ENCODE peak calls at places on chromosomes 7 and 10, in ten cellular contexts. Z, F, L, J, E, B, W, V, N and A are unnamed samples.

GRCh38 chr10:104391150-104391968 is 37.7 kb downstream of the CFAP58 start:
- DNase-seq in Z (no peak), F (no peak), L (no peak), J (no peak), E (no peak), B (no peak), W (no peak), V (no peak), N (no peak), A (peak)

GRCh38 chr7:1364906-1365570 is 94.2 kb downstream of the MICALL2 start:
- DNase-seq in Z (no peak), F (no peak), L (no peak), J (no peak), E (no peak), B (no peak), W (peak), V (no peak), N (no peak), A (no peak)

GRCh38 chr10:34956756-34957155 is 133.4 kb downstream of the CUL2 start:
- DNase-seq in Z (no peak), F (no peak), L (no peak), J (no peak), E (no peak), B (no peak), W (no peak), V (no peak), N (no peak), A (no peak)

GRCh38 chr7:17849504-17849903 is 90.8 kb downstream of the SNX13 start:
- DNase-seq in Z (no peak), F (no peak), L (peak), J (no peak), E (no peak), B (no peak), W (no peak), V (no peak), N (no peak), A (no peak)

GRCh38 chr7:144824360-144824759 is 11.5 kb downstream of the TPK1 start:
- DNase-seq in Z (no peak), F (no peak), L (peak), J (no peak), E (no peak), B (no peak), W (no peak), V (no peak), N (no peak), A (no peak)

GRCh38 chr7:100545636-100546128 is 6.7 kb downstream of the AGFG2 start:
- DNase-seq in Z (peak), F (no peak), L (peak), J (peak), E (no peak), B (peak), W (peak), V (no peak), N (no peak), A (peak)

GRCh38 chr10:27658788-27659187 is 86.8 kb downstream of the MKX start:
- DNase-seq in Z (no peak), F (no peak), L (no peak), J (no peak), E (no peak), B (no peak), W (no peak), V (no peak), N (no peak), A (no peak)

GRCh38 chr10:14146501-14146900 is 184.2 kb downstream of the FRMD4A start:
- DNase-seq in Z (no peak), F (no peak), L (no peak), J (no peak), E (no peak), B (no peak), W (no peak), V (no peak), N (no peak), A (no peak)

GRCh38 chr7:4683043-4683883 is 1.2 kb downstream of the FOXK1 start:
- DNase-seq in Z (no peak), F (no peak), L (peak), J (no peak), E (peak), B (no peak), W (peak), V (peak), N (no peak), A (peak)

GRCh38 chr7:5424689-5425506 is 1.3 kb upstream of the TNRC18 start:
- DNase-seq in Z (peak), F (peak), L (peak), J (no peak), E (peak), B (no peak), W (no peak), V (peak), N (no peak), A (peak)

GRCh38 chr10:120607016-120607709 is 150.1 kb downstream of the PLPP4 start:
- DNase-seq in Z (no peak), F (no peak), L (peak), J (no peak), E (no peak), B (no peak), W (no peak), V (no peak), N (no peak), A (no peak)

GRCh38 chr10:43970018-43970698 is 321.5 kb upstream of the ZNF32 start:
- DNase-seq in Z (no peak), F (no peak), L (no peak), J (no peak), E (no peak), B (no peak), W (no peak), V (no peak), N (no peak), A (no peak)

GRCh38 chr7:140591178-140591902 is 49.3 kb downstream of the DENND2A start:
- DNase-seq in Z (no peak), F (no peak), L (no peak), J (no peak), E (no peak), B (no peak), W (no peak), V (no peak), N (no peak), A (no peak)

GRCh38 chr7:77199008-77199966 is at the start of gene FGL2:
- DNase-seq in Z (peak), F (peak), L (peak), J (no peak), E (peak), B (no peak), W (no peak), V (peak), N (no peak), A (no peak)

GRCh38 chr7:129906700-129907099 is 46.1 kb downstream of the UBE2H start:
- DNase-seq in Z (no peak), F (no peak), L (peak), J (no peak), E (no peak), B (no peak), W (no peak), V (no peak), N (no peak), A (peak)

GRCh38 chr7:157787275-157787701 is 450.5 kb downstream of the DNAJB6 start:
- DNase-seq in Z (no peak), F (no peak), L (no peak), J (no peak), E (no peak), B (no peak), W (no peak), V (no peak), N (no peak), A (no peak)

GRCh38 chr10:109902992-109903947 is 20.0 kb downstream of the XPNPEP1 start:
- DNase-seq in Z (peak), F (peak), L (peak), J (no peak), E (no peak), B (no peak), W (no peak), V (no peak), N (no peak), A (no peak)

GRCh38 chr7:130490888-130491771 is 755 bp upstream of the MEST start:
- DNase-seq in Z (peak), F (peak), L (peak), J (peak), E (peak), B (no peak), W (peak), V (peak), N (peak), A (no peak)

GRCh38 chr10:23196201-23196600 is 4.1 kb downstream of the PTF1A start:
- DNase-seq in Z (peak), F (no peak), L (no peak), J (no peak), E (no peak), B (no peak), W (no peak), V (no peak), N (no peak), A (no peak)

GRCh38 chr10:30063098-30063497 is 3.7 kb upstream of the JCAD start:
- DNase-seq in Z (no peak), F (no peak), L (peak), J (no peak), E (no peak), B (no peak), W (no peak), V (no peak), N (no peak), A (no peak)

GRCh38 chr10:96880575-96880974 is 48.5 kb downstream of the LCOR start:
- DNase-seq in Z (no peak), F (no peak), L (no peak), J (no peak), E (no peak), B (no peak), W (no peak), V (no peak), N (no peak), A (no peak)

GRCh38 chr7:34165927-34166550 is 260.7 kb downstream of the BMPER start:
- DNase-seq in Z (no peak), F (peak), L (peak), J (peak), E (no peak), B (no peak), W (peak), V (no peak), N (no peak), A (peak)

DNA sequence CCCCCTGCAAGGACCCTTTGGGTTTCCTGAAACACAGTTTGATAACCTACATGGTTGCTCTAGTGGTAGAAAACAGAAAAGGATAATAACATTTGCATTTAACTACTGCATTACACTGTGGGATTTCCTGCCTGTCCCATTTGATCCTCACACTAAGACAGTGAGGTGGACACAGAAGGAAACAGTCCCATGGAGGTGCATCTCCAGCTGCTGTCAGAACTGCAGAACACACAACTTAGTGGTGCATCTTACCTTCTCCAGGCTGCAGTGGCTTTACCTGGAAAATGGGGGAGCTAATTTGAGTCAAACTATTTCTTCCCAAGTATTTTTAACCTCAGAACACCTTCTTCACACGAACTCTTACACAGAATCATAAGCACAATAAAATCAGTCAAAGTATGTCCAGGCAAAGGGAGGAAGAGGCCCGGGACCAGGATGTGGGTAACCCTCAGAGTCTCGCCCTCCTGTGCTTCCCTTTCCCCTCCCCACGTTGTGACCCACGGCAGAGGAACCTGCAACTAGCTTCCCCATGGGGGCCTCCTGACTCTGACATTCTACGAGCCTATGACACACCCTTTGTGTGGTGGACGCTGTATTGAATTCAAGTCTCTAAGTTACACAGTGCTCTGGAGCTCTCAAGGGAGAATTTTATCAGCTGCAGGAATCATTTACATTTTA is 33.7 kb downstream of the SCRN1 start:
- DNase-seq in Z (no peak), F (no peak), L (no peak), J (peak), E (no peak), B (no peak), W (no peak), V (no peak), N (no peak), A (no peak)
- TF ChIP-seq CTCF in Z (no peak), F (no peak), L (no peak), J (no peak), E (no peak), B (no peak), W (no peak), V (no peak), N (no peak), A (no peak)

GRCh38 chr10:114691442-114691941 is 33.4 kb upstream of the ABLIM1 start:
- DNase-seq in Z (no peak), F (no peak), L (peak), J (no peak), E (no peak), B (no peak), W (no peak), V (no peak), N (no peak), A (no peak)

GRCh38 chr10:114698271-114699185 is 40.5 kb upstream of the ABLIM1 start:
- DNase-seq in Z (no peak), F (no peak), L (no peak), J (no peak), E (no peak), B (no peak), W (no peak), V (no peak), N (no peak), A (no peak)

GRCh38 chr10:114694062-114694461 is 36.0 kb upstream of the ABLIM1 start:
- DNase-seq in Z (no peak), F (no peak), L (no peak), J (no peak), E (no peak), B (no peak), W (no peak), V (no peak), N (no peak), A (no peak)

GRCh38 chr10:114697061-114697598 is 39.1 kb upstream of the ABLIM1 start:
- DNase-seq in Z (peak), F (no peak), L (no peak), J (no peak), E (peak), B (no peak), W (no peak), V (peak), N (no peak), A (no peak)

GRCh38 chr10:114694735-114695134 is 36.7 kb upstream of the ABLIM1 start:
- DNase-seq in Z (peak), F (peak), L (peak), J (peak), E (no peak), B (peak), W (peak), V (no peak), N (peak), A (peak)
- TF ChIP-seq CTCF in Z (peak), F (peak), L (peak), J (peak), E (peak), B (peak), W (peak), V (peak), N (peak), A (peak)

GRCh38 chr7:27129729-27130539 is 623 bp downstream of the HOXA4 start:
- DNase-seq in Z (no peak), F (no peak), L (no peak), J (no peak), E (no peak), B (no peak), W (no peak), V (peak), N (no peak), A (no peak)
- TF ChIP-seq CTCF in Z (no peak), F (no peak), L (no peak), J (no peak), E (no peak), B (no peak), W (no peak), V (peak), N (peak), A (no peak)

GRCh38 chr10:86963341-86963919 is 4.9 kb upstream of the ADIRF start:
- DNase-seq in Z (no peak), F (no peak), L (no peak), J (no peak), E (no peak), B (no peak), W (no peak), V (peak), N (no peak), A (no peak)
- TF ChIP-seq CTCF in Z (no peak), F (no peak), L (no peak), J (no peak), E (no peak), B (no peak), W (no peak), V (no peak), N (no peak), A (no peak)

DNA sequence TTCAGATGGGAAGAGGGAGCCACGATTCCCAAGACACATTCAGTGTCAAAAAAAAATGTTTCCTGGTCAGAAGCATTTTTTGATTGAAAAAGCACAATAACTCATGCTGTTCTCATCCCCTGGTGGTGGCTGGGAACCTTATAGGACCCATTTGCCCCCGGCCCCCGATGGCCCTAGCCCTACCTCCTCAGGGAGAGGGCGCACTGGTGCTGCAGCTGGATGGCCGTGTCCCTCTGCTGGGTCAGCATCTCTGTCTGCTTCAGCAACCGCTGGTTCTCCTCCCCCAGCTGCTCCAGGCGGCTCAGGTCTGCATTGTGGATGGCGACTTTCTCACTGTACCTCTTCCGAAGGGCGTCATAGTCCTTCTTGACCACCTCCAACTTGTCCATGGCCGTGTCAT is 83.3 kb downstream of the DLG5 start:
- DNase-seq in Z (no peak), F (no peak), L (no peak), J (no peak), E (no peak), B (no peak), W (peak), V (no peak), N (no peak), A (no peak)
- TF ChIP-seq CTCF in Z (no peak), F (no peak), L (no peak), J (no peak), E (no peak), B (no peak), W (no peak), V (no peak), N (no peak), A (no peak)

GRCh38 chr10:45398595-45398994 is 24.6 kb downstream of the ALOX5 start:
- DNase-seq in Z (no peak), F (no peak), L (no peak), J (no peak), E (no peak), B (no peak), W (no peak), V (no peak), N (no peak), A (no peak)
- TF ChIP-seq CTCF in Z (no peak), F (no peak), L (no peak), J (no peak), E (no peak), B (no peak), W (no peak), V (no peak), N (no peak), A (no peak)

GRCh38 chr10:84845628-84846261 is 517.4 kb downstream of the CCSER2 start:
- DNase-seq in Z (peak), F (peak), L (no peak), J (no peak), E (no peak), B (peak), W (peak), V (no peak), N (no peak), A (peak)
- TF ChIP-seq CTCF in Z (peak), F (peak), L (no peak), J (peak), E (peak), B (peak), W (no peak), V (peak), N (peak), A (no peak)

DNA sequence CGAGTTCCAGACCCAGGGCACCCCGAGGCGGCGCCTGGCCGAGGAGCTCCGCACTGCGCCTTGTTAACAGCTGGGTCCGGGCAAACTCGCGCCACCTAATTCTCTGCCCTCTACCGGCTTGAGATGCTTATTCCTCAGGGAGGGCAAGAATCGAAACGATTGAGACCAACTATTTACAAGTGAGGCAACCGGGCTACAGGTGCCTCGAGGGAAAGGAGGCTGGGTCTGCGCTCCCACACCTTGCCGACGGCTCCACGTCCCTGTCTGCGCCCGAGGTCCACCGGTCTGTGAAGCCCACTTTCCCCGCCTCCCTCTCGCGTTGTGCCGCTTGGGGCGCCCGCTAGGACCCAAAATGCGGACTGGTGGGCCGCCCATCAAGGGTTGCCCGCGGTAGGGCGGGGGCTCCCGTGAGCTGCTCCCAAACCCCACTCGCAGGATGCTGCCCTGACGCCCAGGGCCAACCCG is 527 bp downstream of the AKR1B1 start:
- DNase-seq in Z (peak), F (peak), L (peak), J (peak), E (peak), B (peak), W (peak), V (peak), N (peak), A (peak)
- TF ChIP-seq CTCF in Z (peak), F (peak), L (peak), J (peak), E (no peak), B (peak), W (peak), V (peak), N (peak), A (peak)

DNA sequence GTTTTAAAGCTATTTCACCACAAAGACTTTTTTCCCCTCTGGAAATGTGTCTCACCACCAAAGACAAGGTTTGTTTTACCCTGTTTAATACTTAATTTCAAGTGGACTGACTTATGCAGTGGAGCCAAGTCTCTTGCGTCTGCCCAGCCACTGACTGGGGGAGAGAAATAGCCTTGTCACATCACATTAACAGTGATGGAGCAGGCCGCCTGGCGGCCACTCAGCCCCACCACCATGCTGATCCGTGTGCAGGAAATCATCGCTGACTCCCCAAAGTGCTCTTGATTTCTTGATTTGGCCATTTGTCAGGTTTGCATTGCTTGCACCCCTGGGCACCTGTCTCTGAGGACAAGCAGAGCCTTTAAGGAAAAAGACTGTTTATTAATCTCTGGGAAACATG is 334.1 kb downstream of the GLRX3 start:
- DNase-seq in Z (no peak), F (no peak), L (no peak), J (no peak), E (no peak), B (no peak), W (no peak), V (no peak), N (no peak), A (no peak)
- TF ChIP-seq CTCF in Z (no peak), F (no peak), L (no peak), J (no peak), E (no peak), B (no peak), W (no peak), V (no peak), N (no peak), A (no peak)